ENCODE peak calls at places on chromosomes 2 and 18, in eight cellular contexts. U is GM12878, T is ovary, G is heart left ventricle, K is lower leg skin, J is endothelial cell of umbilical vein, P is gastrocnemius medialis, S is IMR-90. H is an unnamed sample.

GRCh38 chr2:866887-867286 is 83.8 kb upstream of the SNTG2 start:
- DNase-seq in S (no peak), P (no peak), U (no peak), T (no peak), K (no peak), J (no peak), G (peak), H (no peak)

GRCh38 chr2:135227386-135227785 is 175.3 kb downstream of the RAB3GAP1 start:
- DNase-seq in T (no peak), G (no peak), P (no peak), K (no peak), J (no peak), U (no peak), S (peak), H (no peak)

GRCh38 chr2:215311625-215312394 is at the start of gene ATIC:
- DNase-seq in U (peak), K (peak), T (peak), P (peak), J (peak), G (peak), S (peak), H (peak)

GRCh38 chr2:64391940-64392339 is 62.0 kb upstream of the LGALSL start:
- DNase-seq in T (no peak), J (no peak), P (no peak), K (no peak), U (no peak), S (no peak), G (no peak), H (no peak)

GRCh38 chr2:182055993-182056392 is 70.3 kb downstream of the PPP1R1C start:
- DNase-seq in J (no peak), G (peak), K (no peak), T (no peak), U (no peak), S (no peak), P (no peak), H (no peak)

GRCh38 chr2:7707723-7708122 is 790.5 kb downstream of the RNF144A start:
- DNase-seq in G (no peak), K (no peak), U (no peak), S (peak), T (no peak), J (no peak), P (no peak), H (no peak)

GRCh38 chr2:100588071-100588786 is 25.4 kb downstream of the PDCL3 start:
- DNase-seq in S (peak), J (peak), K (no peak), G (no peak), T (no peak), U (peak), P (no peak), H (no peak)

GRCh38 chr2:96159084-96159830 is 14.0 kb upstream of the DUSP2 start:
- DNase-seq in T (no peak), U (no peak), J (no peak), S (no peak), K (no peak), G (no peak), P (no peak), H (no peak)

GRCh38 chr2:23256643-23257042 is 128.3 kb upstream of the KLHL29 start:
- DNase-seq in S (no peak), K (no peak), T (no peak), U (no peak), G (no peak), J (no peak), P (no peak), H (no peak)

GRCh38 chr2:200262047-200262446 is 44.4 kb upstream of the SPATS2L start:
- DNase-seq in U (no peak), P (no peak), J (no peak), T (no peak), G (no peak), S (no peak), K (no peak), H (no peak)

GRCh38 chr2:174595415-174595814 is 2.2 kb downstream of the WIPF1 start:
- DNase-seq in P (no peak), K (no peak), T (no peak), S (no peak), J (no peak), U (no peak), G (no peak), H (no peak)

GRCh38 chr2:174599310-174599941 is 1.8 kb upstream of the WIPF1 start:
- DNase-seq in S (no peak), K (no peak), G (no peak), J (no peak), P (no peak), T (no peak), U (no peak), H (no peak)

GRCh38 chr2:174596994-174597346 is 634 bp downstream of the WIPF1 start:
- DNase-seq in U (no peak), K (no peak), S (peak), P (no peak), G (no peak), J (no peak), T (no peak), H (no peak)

GRCh38 chr2:174595904-174596397 is 1.7 kb downstream of the WIPF1 start:
- DNase-seq in T (no peak), K (no peak), G (no peak), P (no peak), J (no peak), S (no peak), U (no peak), H (no peak)

GRCh38 chr2:174597347-174598047 is at the start of gene WIPF1:
- DNase-seq in U (peak), G (no peak), J (peak), P (no peak), T (no peak), K (no peak), S (peak), H (no peak)
- TF ChIP-seq POLR2A in U (peak), G (no peak), J (no peak), P (peak), T (no peak), K (no peak), S (no peak), H (peak)

GRCh38 chr2:127094509-127095366 is 12.2 kb downstream of the BIN1 start:
- DNase-seq in P (peak), J (no peak), K (peak), S (peak), U (no peak), T (peak), G (no peak), H (peak)
- TF ChIP-seq POLR2A in P (peak), J (no peak), K (no peak), S (no peak), U (no peak), T (no peak), G (no peak), H (no peak)

DNA sequence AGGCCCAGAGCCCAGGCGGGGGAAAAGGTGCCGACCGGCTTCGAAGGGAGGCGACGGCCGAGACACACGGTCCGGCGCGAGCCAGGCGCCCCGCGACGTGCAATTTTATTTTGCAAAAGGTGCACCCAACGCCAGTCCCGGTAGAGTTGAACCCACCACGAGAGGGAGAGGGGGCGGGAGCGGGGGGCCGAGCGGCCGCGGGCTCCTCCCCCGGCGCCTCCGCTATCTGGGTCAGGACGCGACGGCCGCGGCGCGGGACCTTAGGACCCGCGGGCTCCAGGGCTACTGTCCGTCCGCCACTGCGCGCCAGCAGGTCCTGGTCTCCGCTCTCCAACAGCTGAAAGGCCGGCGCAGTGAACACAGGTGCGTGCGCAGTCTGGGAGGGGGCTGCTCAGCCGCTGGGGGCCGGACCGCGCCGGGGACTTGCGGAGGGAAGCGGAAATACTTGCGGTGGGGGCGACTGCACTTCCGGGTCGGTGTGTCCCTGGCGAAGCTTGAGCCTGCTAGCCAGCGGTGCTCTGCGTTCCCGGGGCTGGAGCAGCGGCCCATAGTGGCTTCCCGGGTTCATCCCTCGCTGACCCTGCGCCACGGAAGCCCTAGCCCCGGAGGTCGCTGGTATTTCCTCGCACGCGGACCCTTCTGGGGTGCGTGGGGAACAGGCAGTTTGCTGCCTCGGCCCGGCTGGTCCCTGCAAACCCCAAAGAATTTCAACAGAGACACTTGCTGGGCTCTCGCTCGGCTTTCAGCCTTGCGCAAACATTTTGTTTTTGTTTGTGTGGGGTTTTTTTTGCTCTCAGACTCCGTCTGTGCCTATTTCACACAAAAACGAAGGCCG is at the start of gene RMDN2:
- DNase-seq in P (peak), S (peak), T (peak), K (peak), J (peak), U (peak), G (peak), H (peak)
- TF ChIP-seq POLR2A in P (peak), S (no peak), T (peak), K (no peak), J (peak), U (peak), G (no peak), H (peak)

GRCh38 chr2:207624170-207625013 is 802 bp downstream of the METTL21A start:
- DNase-seq in K (peak), G (peak), S (peak), T (peak), U (no peak), J (peak), P (peak), H (peak)
- TF ChIP-seq POLR2A in K (peak), G (no peak), S (peak), T (peak), U (peak), J (peak), P (no peak), H (no peak)

GRCh38 chr2:213150315-213150951 is 979 bp downstream of the IKZF2 start:
- DNase-seq in U (no peak), S (peak), P (peak), J (no peak), K (no peak), T (no peak), G (peak), H (no peak)

GRCh38 chr2:213149949-213150314 is 1.5 kb downstream of the IKZF2 start:
- DNase-seq in K (no peak), S (no peak), P (no peak), T (no peak), J (no peak), U (no peak), G (no peak), H (no peak)

GRCh38 chr2:213152888-213153287 is 1.5 kb upstream of the IKZF2 start:
- DNase-seq in P (no peak), S (no peak), K (no peak), U (no peak), T (no peak), G (no peak), J (no peak), H (no peak)

GRCh38 chr2:213152065-213152794 is 818 bp upstream of the IKZF2 start:
- DNase-seq in P (peak), J (peak), T (peak), K (peak), G (peak), S (peak), U (no peak), H (peak)

GRCh38 chr2:213151437-213152064 is at the start of gene IKZF2:
- DNase-seq in J (peak), P (peak), U (peak), K (peak), G (peak), T (peak), S (peak), H (peak)
- TF ChIP-seq POLR2A in J (no peak), P (peak), U (peak), K (no peak), G (no peak), T (peak), S (peak), H (peak)

DNA sequence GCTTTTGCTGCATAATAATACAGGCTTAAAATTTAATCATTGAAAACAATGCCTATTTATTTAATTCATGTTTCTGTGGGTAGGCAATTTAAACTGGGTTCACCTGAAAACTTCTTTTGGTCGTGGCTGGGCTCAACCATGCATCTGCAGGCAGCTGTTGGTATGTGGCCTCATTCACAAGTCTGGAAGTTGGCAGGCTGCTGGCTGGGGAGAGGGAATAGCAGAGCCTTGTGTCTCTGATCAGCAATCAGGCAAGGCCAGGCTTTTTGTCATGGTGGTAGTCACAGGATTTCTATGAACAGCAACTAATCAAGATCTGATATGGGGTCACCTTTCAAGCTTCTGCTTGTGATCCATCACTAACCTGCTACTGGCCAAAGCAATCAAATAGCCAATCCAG is 130.1 kb upstream of the KCNJ3 start:
- DNase-seq in U (no peak), T (no peak), K (no peak), J (no peak), S (no peak), P (no peak), G (no peak), H (no peak)
- TF ChIP-seq POLR2A in U (no peak), T (no peak), K (no peak), J (no peak), S (no peak), P (no peak), G (no peak), H (no peak)

GRCh38 chr18:26548144-26549102 is at the start of gene KCTD1:
- DNase-seq in G (peak), U (no peak), K (peak), J (peak), S (peak), T (peak), P (peak), H (peak)
- TF ChIP-seq POLR2A in G (no peak), U (peak), K (no peak), J (no peak), S (no peak), T (no peak), P (no peak), H (no peak)

DNA sequence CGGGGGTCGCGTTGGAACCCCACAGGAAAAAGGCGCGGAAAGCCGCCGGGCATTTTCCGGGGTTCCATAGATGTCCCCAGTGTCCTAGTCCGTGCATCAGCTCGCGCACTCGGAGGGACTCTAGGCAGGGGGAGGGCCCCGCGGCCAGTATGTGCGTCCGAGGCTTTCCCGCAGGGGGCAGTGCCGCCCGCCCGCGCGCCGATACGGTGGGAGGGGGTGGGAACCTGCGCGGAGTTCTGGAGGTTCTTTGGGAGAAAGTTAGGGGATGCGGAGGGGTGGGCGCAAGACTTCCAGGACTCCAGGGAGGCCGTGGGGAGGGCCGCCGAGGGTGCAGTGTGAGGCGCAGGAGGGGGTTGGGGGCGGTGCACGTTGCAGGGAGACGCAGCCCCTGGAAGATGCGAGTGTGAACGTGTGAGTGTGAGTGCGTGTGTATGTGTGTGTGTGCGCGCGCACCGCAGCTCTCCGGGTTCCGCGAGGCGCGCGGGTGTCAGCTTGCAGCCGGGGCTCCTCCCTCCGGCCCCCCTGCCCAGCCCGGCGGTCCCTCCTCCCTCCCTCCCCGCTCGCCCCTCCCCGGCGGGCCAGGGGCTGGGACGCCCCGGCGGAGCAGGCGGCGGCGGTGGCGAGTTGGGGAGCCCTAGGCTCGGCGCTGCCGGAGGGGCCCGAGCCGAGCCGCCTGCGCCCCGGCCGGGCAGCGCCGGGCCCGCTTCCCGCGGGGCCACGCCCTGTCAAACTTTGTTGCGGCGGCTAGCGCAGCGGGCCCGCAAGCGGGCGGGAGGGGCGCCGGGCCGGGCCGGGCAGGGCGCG is at the start of gene TCF7L1:
- DNase-seq in T (peak), G (peak), P (peak), S (peak), K (peak), J (peak), U (no peak), H (peak)
- TF ChIP-seq POLR2A in T (peak), G (no peak), P (peak), S (peak), K (no peak), J (peak), U (no peak), H (no peak)